ENCODE peak calls at places on chromosome 7, in four cellular contexts. One of them, this sample, is unnamed. For H3K36me3, the result is how much of the 10 kb centered on the place peaks cover.

GRCh38 chr7:17966706-17967105 is 26.4 kb upstream of the SNX13 start:
- DNase-seq in sigmoid colon: no peak
- DNase-seq in transverse colon: no peak
- DNase-seq in esophagus muscularis mucosa: no peak
- DNase-seq in this sample: no peak

GRCh38 chr7:87624628-87625027 is 3.6 kb upstream of the RUNDC3B start:
- DNase-seq in sigmoid colon: no peak
- DNase-seq in transverse colon: no peak
- DNase-seq in esophagus muscularis mucosa: no peak
- DNase-seq in this sample: no peak

GRCh38 chr7:139387594-139387993 is 27.9 kb downstream of the LUC7L2 start:
- DNase-seq in sigmoid colon: no peak
- DNase-seq in transverse colon: no peak
- DNase-seq in esophagus muscularis mucosa: no peak
- DNase-seq in this sample: no peak

GRCh38 chr7:50837965-50838364 is 55.3 kb upstream of the GRB10 start:
- DNase-seq in sigmoid colon: no peak
- DNase-seq in transverse colon: no peak
- DNase-seq in esophagus muscularis mucosa: no peak
- DNase-seq in this sample: no peak

GRCh38 chr7:111132833-111133232 is 41.9 kb downstream of the LRRN3 start:
- DNase-seq in sigmoid colon: no peak
- DNase-seq in transverse colon: no peak
- DNase-seq in esophagus muscularis mucosa: no peak
- DNase-seq in this sample: no peak

GRCh38 chr7:91435386-91436059 is 171.3 kb downstream of the FZD1 start:
- DNase-seq in sigmoid colon: no peak
- DNase-seq in transverse colon: no peak
- DNase-seq in esophagus muscularis mucosa: no peak
- DNase-seq in this sample: no peak

GRCh38 chr7:27916372-27916771 is 176.4 kb downstream of the TAX1BP1 start:
- DNase-seq in sigmoid colon: no peak
- DNase-seq in transverse colon: no peak
- DNase-seq in esophagus muscularis mucosa: no peak
- DNase-seq in this sample: no peak

GRCh38 chr7:99493823-99494222 is 6.3 kb downstream of the ZNF394 start:
- DNase-seq in sigmoid colon: no peak
- DNase-seq in transverse colon: no peak
- DNase-seq in esophagus muscularis mucosa: no peak
- DNase-seq in this sample: no peak

GRCh38 chr7:142508251-142508650 is 241.0 kb upstream of the PRSS1 start:
- DNase-seq in sigmoid colon: no peak
- DNase-seq in transverse colon: peak
- DNase-seq in esophagus muscularis mucosa: no peak
- DNase-seq in this sample: no peak

GRCh38 chr7:140284062-140284461 is 107.3 kb upstream of the KDM7A start:
- DNase-seq in sigmoid colon: no peak
- DNase-seq in transverse colon: no peak
- DNase-seq in esophagus muscularis mucosa: no peak
- DNase-seq in this sample: no peak

GRCh38 chr7:45999541-45999940 is 78.5 kb upstream of the IGFBP3 start:
- DNase-seq in sigmoid colon: no peak
- DNase-seq in transverse colon: no peak
- DNase-seq in esophagus muscularis mucosa: peak
- DNase-seq in this sample: no peak

GRCh38 chr7:150734293-150734692 is 2.9 kb upstream of the GIMAP5 start:
- DNase-seq in sigmoid colon: no peak
- DNase-seq in transverse colon: no peak
- DNase-seq in esophagus muscularis mucosa: peak
- DNase-seq in this sample: no peak

GRCh38 chr7:92626281-92626846 is 36.2 kb upstream of the FAM133B start:
- DNase-seq in sigmoid colon: no peak
- DNase-seq in transverse colon: no peak
- DNase-seq in esophagus muscularis mucosa: no peak
- DNase-seq in this sample: no peak

GRCh38 chr7:104656467-104656866 is 328.1 kb downstream of the LHFPL3 start:
- DNase-seq in sigmoid colon: no peak
- DNase-seq in transverse colon: no peak
- DNase-seq in esophagus muscularis mucosa: no peak
- DNase-seq in this sample: no peak

GRCh38 chr7:116367171-116367813 is 132.2 kb upstream of the CAV2 start:
- DNase-seq in sigmoid colon: no peak
- DNase-seq in transverse colon: no peak
- DNase-seq in esophagus muscularis mucosa: no peak
- DNase-seq in this sample: no peak

GRCh38 chr7:20095441-20095840 is 121.7 kb downstream of the MACC1 start:
- DNase-seq in sigmoid colon: no peak
- DNase-seq in transverse colon: no peak
- DNase-seq in esophagus muscularis mucosa: no peak
- DNase-seq in this sample: no peak

GRCh38 chr7:151242181-151243044 is 6.1 kb downstream of the SMARCD3 start:
- DNase-seq in sigmoid colon: peak
- DNase-seq in transverse colon: no peak
- DNase-seq in esophagus muscularis mucosa: no peak
- DNase-seq in this sample: no peak

GRCh38 chr7:47318395-47319182 is 263.3 kb downstream of the TNS3 start:
- DNase-seq in sigmoid colon: no peak
- DNase-seq in transverse colon: no peak
- DNase-seq in esophagus muscularis mucosa: peak
- DNase-seq in this sample: no peak

GRCh38 chr7:27784399-27785053 is 44.6 kb downstream of the TAX1BP1 start:
- DNase-seq in sigmoid colon: no peak
- DNase-seq in transverse colon: no peak
- DNase-seq in esophagus muscularis mucosa: no peak
- DNase-seq in this sample: no peak

GRCh38 chr7:75756340-75757297 is 15.4 kb downstream of the CCL26 start:
- DNase-seq in sigmoid colon: no peak
- DNase-seq in transverse colon: no peak
- DNase-seq in esophagus muscularis mucosa: no peak
- DNase-seq in this sample: no peak

GRCh38 chr7:127950233-127950935 is 80.9 kb downstream of the LRRC4 start:
- DNase-seq in sigmoid colon: no peak
- DNase-seq in transverse colon: no peak
- DNase-seq in esophagus muscularis mucosa: no peak
- DNase-seq in this sample: no peak

GRCh38 chr7:143240323-143241168 is 18.7 kb downstream of the TAS2R40 start:
- DNase-seq in sigmoid colon: peak
- DNase-seq in transverse colon: peak
- DNase-seq in esophagus muscularis mucosa: no peak
- DNase-seq in this sample: peak

GRCh38 chr7:54252256-54253035 is 289.7 kb upstream of the VSTM2A start:
- DNase-seq in sigmoid colon: no peak
- DNase-seq in transverse colon: no peak
- DNase-seq in esophagus muscularis mucosa: no peak
- DNase-seq in this sample: no peak

GRCh38 chr7:42389697-42390096 is 152.7 kb upstream of the GLI3 start:
- DNase-seq in sigmoid colon: no peak
- DNase-seq in transverse colon: no peak
- DNase-seq in esophagus muscularis mucosa: peak
- DNase-seq in this sample: no peak

GRCh38 chr7:132117181-132117580 is 459.1 kb downstream of the PLXNA4 start:
- DNase-seq in sigmoid colon: no peak
- DNase-seq in transverse colon: no peak
- DNase-seq in esophagus muscularis mucosa: no peak
- DNase-seq in this sample: no peak

GRCh38 chr7:44310221-44310848 is 15.1 kb downstream of the CAMK2B start:
- DNase-seq in sigmoid colon: no peak
- DNase-seq in transverse colon: no peak
- DNase-seq in esophagus muscularis mucosa: peak
- DNase-seq in this sample: peak

GRCh38 chr7:100089458-100090201 is 861 bp downstream of the COPS6 start:
- DNase-seq in sigmoid colon: no peak
- DNase-seq in transverse colon: no peak
- DNase-seq in esophagus muscularis mucosa: no peak
- DNase-seq in this sample: no peak

GRCh38 chr7:98321301-98321700 is 39.8 kb downstream of the BRI3 start:
- DNase-seq in sigmoid colon: no peak
- DNase-seq in transverse colon: no peak
- DNase-seq in esophagus muscularis mucosa: no peak
- DNase-seq in this sample: no peak

GRCh38 chr7:75905785-75906604 is 9.0 kb upstream of the POR start:
- DNase-seq in sigmoid colon: peak
- DNase-seq in transverse colon: peak
- DNase-seq in esophagus muscularis mucosa: no peak
- DNase-seq in this sample: peak

GRCh38 chr7:4343272-4344000 is 338.7 kb upstream of the FOXK1 start:
- DNase-seq in sigmoid colon: no peak
- DNase-seq in transverse colon: no peak
- DNase-seq in esophagus muscularis mucosa: no peak
- DNase-seq in this sample: no peak

GRCh38 chr7:1108264-1108920 is 20.5 kb downstream of the GPER1 start:
- DNase-seq in sigmoid colon: no peak
- DNase-seq in transverse colon: no peak
- DNase-seq in esophagus muscularis mucosa: no peak
- DNase-seq in this sample: peak

GRCh38 chr7:135597181-135597925 is 39.6 kb downstream of the NUP205 start:
- DNase-seq in sigmoid colon: no peak
- DNase-seq in transverse colon: no peak
- DNase-seq in esophagus muscularis mucosa: no peak
- DNase-seq in this sample: no peak
- H3K36me3 ChIP-seq in sigmoid colon: half or more
- H3K36me3 ChIP-seq in transverse colon: half or more
- H3K36me3 ChIP-seq in esophagus muscularis mucosa: half or more
- H3K36me3 ChIP-seq in this sample: half or more

GRCh38 chr7:138316421-138317043 is 143.5 kb upstream of the TRIM24 start:
- DNase-seq in sigmoid colon: no peak
- DNase-seq in transverse colon: no peak
- DNase-seq in esophagus muscularis mucosa: no peak
- DNase-seq in this sample: no peak
- TF ChIP-seq EP300 in sigmoid colon: no peak
- TF ChIP-seq EP300 in transverse colon: no peak
- TF ChIP-seq EP300 in esophagus muscularis mucosa: no peak
- TF ChIP-seq EP300 in this sample: no peak

GRCh38 chr7:157208758-157209413 is 70.2 kb downstream of the UBE3C start:
- DNase-seq in sigmoid colon: no peak
- DNase-seq in transverse colon: no peak
- DNase-seq in esophagus muscularis mucosa: no peak
- DNase-seq in this sample: no peak
- H3K36me3 ChIP-seq in sigmoid colon: half or more
- H3K36me3 ChIP-seq in transverse colon: under half
- H3K36me3 ChIP-seq in esophagus muscularis mucosa: half or more
- H3K36me3 ChIP-seq in this sample: under half

GRCh38 chr7:135160098-135160857 is 10.2 kb downstream of the CYREN start:
- DNase-seq in sigmoid colon: no peak
- DNase-seq in transverse colon: no peak
- DNase-seq in esophagus muscularis mucosa: no peak
- DNase-seq in this sample: no peak
- TF ChIP-seq EP300 in sigmoid colon: no peak
- TF ChIP-seq EP300 in transverse colon: no peak
- TF ChIP-seq EP300 in esophagus muscularis mucosa: no peak
- TF ChIP-seq EP300 in this sample: no peak

GRCh38 chr7:29935111-29935510 is 54.5 kb downstream of the SCRN1 start:
- DNase-seq in sigmoid colon: no peak
- DNase-seq in transverse colon: no peak
- DNase-seq in esophagus muscularis mucosa: no peak
- DNase-seq in this sample: no peak
- H3K36me3 ChIP-seq in sigmoid colon: half or more
- H3K36me3 ChIP-seq in transverse colon: under half
- H3K36me3 ChIP-seq in esophagus muscularis mucosa: under half
- H3K36me3 ChIP-seq in this sample: under half

DNA sequence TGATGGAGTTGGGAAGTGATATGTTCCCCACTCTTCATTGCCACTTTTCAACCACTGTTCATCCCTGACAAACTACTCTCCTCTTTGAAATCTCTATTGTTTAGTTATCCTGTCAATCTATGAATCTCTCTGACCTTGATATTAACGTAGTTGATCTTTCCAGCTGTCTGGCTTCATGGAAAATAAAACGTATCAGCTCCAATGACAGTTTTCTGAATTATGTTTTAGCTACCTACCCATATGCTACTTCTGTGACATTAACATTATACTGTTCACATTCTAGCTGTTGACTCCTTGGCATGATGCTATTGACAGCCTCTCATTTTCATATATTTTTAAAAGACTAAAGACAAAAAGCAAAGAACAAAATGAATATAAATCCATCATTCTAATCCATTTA is 53.3 kb downstream of the PCLO start:
- DNase-seq in sigmoid colon: no peak
- DNase-seq in transverse colon: no peak
- DNase-seq in esophagus muscularis mucosa: no peak
- DNase-seq in this sample: no peak
- TF ChIP-seq EP300 in sigmoid colon: no peak
- TF ChIP-seq EP300 in transverse colon: no peak
- TF ChIP-seq EP300 in esophagus muscularis mucosa: no peak
- TF ChIP-seq EP300 in this sample: no peak

GRCh38 chr7:2220954-2221353 is 11.8 kb downstream of the MAD1L1 start:
- DNase-seq in sigmoid colon: no peak
- DNase-seq in transverse colon: no peak
- DNase-seq in esophagus muscularis mucosa: no peak
- DNase-seq in this sample: no peak
- H3K36me3 ChIP-seq in sigmoid colon: half or more
- H3K36me3 ChIP-seq in transverse colon: under half
- H3K36me3 ChIP-seq in esophagus muscularis mucosa: half or more
- H3K36me3 ChIP-seq in this sample: half or more